ENCODE peak calls at places on chromosomes 16 and 17, in five cellular contexts. B, S, F, D and T are unnamed samples.

GRCh38 chr16:89759742-89760366 is 38.5 kb downstream of the ZNF276 start:
- DNase-seq in B (no peak), S (no peak), F (no peak), D (no peak), T (no peak)

GRCh38 chr17:6473128-6473767 is 29.0 kb downstream of the PIMREG start:
- DNase-seq in B (peak; percentile 71), S (peak; percentile 66), F (peak; percentile 88), D (peak; percentile 53), T (peak; percentile 77)

GRCh38 chr17:28747046-28747691 is 3.4 kb downstream of the TRAF4 start:
- DNase-seq in B (no peak), S (no peak), F (peak; percentile 71), D (no peak), T (peak; percentile 75)

GRCh38 chr17:40314557-40314953 is 5.6 kb downstream of the RARA start:
- DNase-seq in B (peak; percentile 85), S (peak; percentile 93), F (peak; percentile 85), D (peak; percentile 50), T (peak; percentile 97)

GRCh38 chr16:24834459-24835335 is 11.1 kb upstream of the SLC5A11 start:
- DNase-seq in B (peak; percentile 54), S (no peak), F (peak; percentile 73), D (no peak), T (no peak)

GRCh38 chr17:48478224-48479013 is 48.4 kb upstream of the SKAP1 start:
- DNase-seq in B (no peak), S (peak; percentile 21), F (no peak), D (no peak), T (no peak)

GRCh38 chr16:3938843-3939624 is 58.5 kb upstream of the CREBBP start:
- DNase-seq in B (peak; percentile 81), S (peak; percentile 63), F (peak; percentile 80), D (peak; percentile 58), T (no peak)

GRCh38 chr16:80788016-80788415 is 16.4 kb downstream of the CDYL2 start:
- DNase-seq in B (no peak), S (no peak), F (no peak), D (no peak), T (no peak)

GRCh38 chr17:76410328-76410965 is 26.0 kb downstream of the SPHK1 start:
- DNase-seq in B (no peak), S (no peak), F (no peak), D (no peak), T (peak; percentile 57)

GRCh38 chr17:81398170-81398854 is 3.1 kb downstream of the BAHCC1 start:
- DNase-seq in B (peak; percentile 84), S (no peak), F (peak; percentile 76), D (no peak), T (no peak)
- H3K4me3 ChIP-seq in B (peak overlapping the region; percentile 96), S (no peak overlapping the region), F (peak overlapping the region; percentile 31), D (no peak overlapping the region), T (peak overlapping the region; percentile 92)

GRCh38 chr17:61461586-61461966 is 9.4 kb downstream of the TBX4 start:
- DNase-seq in B (no peak), S (no peak), F (peak; percentile 58), D (no peak), T (no peak)
- H3K27me3 ChIP-seq in B (peaks cover 25% of the 10 kb centered on the region), S (peaks cover 17% of the 10 kb centered on the region), F (peaks cover 17% of the 10 kb centered on the region), D (peaks cover 16% of the 10 kb centered on the region), T (peaks cover 41% of the 10 kb centered on the region)

GRCh38 chr17:31319253-31319661 is 2.2 kb downstream of the EVI2A start:
- DNase-seq in B (no peak), S (no peak), F (no peak), D (no peak), T (no peak)
- H3K27ac ChIP-seq in B (no peak overlapping the region), S (peak overlapping the region; percentile 79), F (no peak overlapping the region), D (peak overlapping the region; percentile 92), T (no peak overlapping the region)

GRCh38 chr16:82010649-82011048 is 621 bp downstream of the SDR42E1 start:
- DNase-seq in B (no peak), S (no peak), F (no peak), D (no peak), T (no peak)
- H3K4me3 ChIP-seq in B (no peak overlapping the region), S (peak overlapping the region; percentile 71), F (no peak overlapping the region), D (peak overlapping the region; percentile 81), T (peak overlapping the region; percentile 53)

DNA sequence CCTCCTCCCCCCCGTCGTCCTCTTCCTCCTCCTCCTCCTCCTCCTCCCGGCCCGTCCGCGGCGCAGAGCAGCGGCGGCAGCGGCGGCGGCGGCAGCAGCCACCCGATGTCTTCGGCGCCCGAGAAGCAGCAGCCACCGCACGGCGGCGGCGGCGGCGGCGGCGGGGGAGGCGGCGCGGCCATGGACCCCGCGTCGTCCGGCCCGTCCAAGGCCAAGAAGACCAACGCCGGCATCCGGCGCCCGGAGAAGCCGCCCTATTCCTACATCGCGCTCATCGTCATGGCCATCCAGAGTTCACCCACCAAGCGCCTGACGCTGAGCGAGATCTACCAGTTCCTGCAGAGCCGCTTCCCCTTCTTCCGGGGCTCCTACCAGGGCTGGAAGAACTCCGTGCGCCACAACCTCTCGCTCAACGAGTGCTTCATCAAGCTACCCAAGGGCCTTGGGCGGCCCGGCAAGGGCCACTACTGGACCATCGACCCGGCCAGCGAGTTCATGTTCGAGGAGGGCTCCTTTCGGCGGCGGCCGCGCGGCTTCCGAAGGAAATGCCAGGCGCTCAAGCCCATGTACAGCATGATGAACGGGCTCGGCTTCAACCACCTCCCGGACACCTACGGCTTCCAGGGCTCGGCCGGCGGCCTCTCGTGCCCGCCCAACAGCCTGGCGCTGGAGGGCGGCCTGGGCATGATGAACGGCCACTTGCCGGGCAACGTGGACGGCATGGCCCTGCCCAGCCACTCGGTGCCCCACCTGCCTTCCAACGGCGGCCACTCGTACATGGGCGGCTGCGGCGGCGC is at the start of gene FOXF1:
- DNase-seq in B (peak; percentile 30), S (no peak), F (no peak), D (no peak), T (no peak)
- H3K27me3 ChIP-seq in B (peaks cover 100% of the 10 kb centered on the region), S (peaks cover 5% of the 10 kb centered on the region), F (peaks cover 86% of the 10 kb centered on the region), D (peaks cover 21% of the 10 kb centered on the region), T (peaks cover 21% of the 10 kb centered on the region)

GRCh38 chr17:50944054-50944901 is 78.1 kb upstream of the TOB1 start:
- DNase-seq in B (peak; percentile 65), S (peak; percentile 84), F (peak; percentile 91), D (peak; percentile 73), T (peak; percentile 72)

GRCh38 chr17:50944902-50945720 is 79.0 kb upstream of the TOB1 start:
- DNase-seq in B (no peak), S (no peak), F (no peak), D (no peak), T (no peak)

GRCh38 chr17:50945779-50946222 is 79.6 kb upstream of the TOB1 start:
- DNase-seq in B (no peak), S (no peak), F (no peak), D (no peak), T (no peak)

GRCh38 chr17:50946223-50946890 is 80.2 kb upstream of the TOB1 start:
- DNase-seq in B (no peak), S (no peak), F (no peak), D (no peak), T (no peak)

GRCh38 chr17:50943575-50943933 is 77.4 kb upstream of the TOB1 start:
- DNase-seq in B (no peak), S (no peak), F (peak; percentile 19), D (no peak), T (peak; percentile 54)
- H3K27ac ChIP-seq in B (no peak overlapping the region), S (peak overlapping the region; percentile 72), F (peak overlapping the region; percentile 89), D (peak overlapping the region; percentile 72), T (peak overlapping the region; percentile 96)